ENCODE peak calls at places on chromosomes 6 and 20, in eight cellular contexts. W is endothelial cell, K is glutamatergic neuron, O is neural crest cell, C is GM10248, E is psoas muscle, Q is cardiac fibroblast, Z is lower leg skin. Y is an unnamed sample.

GRCh38 chr6:161242779-161243693 is 30.8 kb downstream of the AGPAT4 start:
- DNase-seq in W (peak; percentile 20), K (no peak), O (no peak), C (no peak), E (peak; percentile 23), Q (no peak), Z (no peak), Y (no peak)

GRCh38 chr6:42142118-42142835 is at the start of gene C6orf132:
- DNase-seq in W (peak; percentile 48), K (peak; percentile 65), O (peak; percentile 24), C (no peak), E (peak; percentile 30), Q (no peak), Z (peak; percentile 51), Y (peak; percentile 97)

GRCh38 chr6:147438758-147439528 is 69.5 kb upstream of the SAMD5 start:
- DNase-seq in W (no peak), K (no peak), O (no peak), C (no peak), E (no peak), Q (no peak), Z (no peak), Y (no peak)

GRCh38 chr6:151592449-151593169 is 98.8 kb downstream of the CCDC170 start:
- DNase-seq in W (no peak), K (no peak), O (no peak), C (no peak), E (no peak), Q (no peak), Z (no peak), Y (no peak)

GRCh38 chr6:134619789-134620188 is 301.9 kb upstream of the SGK1 start:
- DNase-seq in W (no peak), K (no peak), O (no peak), C (no peak), E (no peak), Q (peak; percentile 58), Z (no peak), Y (peak; percentile 13)

GRCh38 chr6:27679308-27679967 is 206.5 kb upstream of the ZNF184 start:
- DNase-seq in W (no peak), K (no peak), O (no peak), C (no peak), E (no peak), Q (no peak), Z (no peak), Y (no peak)

GRCh38 chr20:39773380-39774000 is 811.3 kb downstream of the DHX35 start:
- DNase-seq in W (no peak), K (no peak), O (no peak), C (no peak), E (no peak), Q (no peak), Z (no peak), Y (no peak)

GRCh38 chr20:4427936-4428581 is 293.6 kb upstream of the PRND start:
- DNase-seq in W (no peak), K (no peak), O (no peak), C (no peak), E (no peak), Q (no peak), Z (no peak), Y (no peak)

GRCh38 chr6:144809120-144809519 is 524.0 kb downstream of the UTRN start:
- DNase-seq in W (no peak), K (no peak), O (no peak), C (no peak), E (no peak), Q (no peak), Z (no peak), Y (no peak)

DNA sequence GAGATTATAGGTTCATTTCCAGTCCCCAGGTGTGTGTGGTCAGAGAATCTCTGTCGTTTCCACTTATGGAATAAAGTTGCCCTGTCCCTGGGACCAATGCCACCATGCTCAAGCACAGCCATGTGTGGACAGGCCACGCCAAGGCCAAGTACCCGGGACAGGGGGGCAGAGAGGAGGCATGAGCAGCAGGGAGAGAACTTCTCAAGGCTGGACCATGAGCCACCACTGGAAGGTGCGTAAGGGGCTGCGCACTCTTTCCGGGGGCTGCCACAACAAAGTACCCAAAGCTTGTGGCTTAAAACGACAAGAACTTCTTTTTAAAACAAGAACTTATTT is 209.2 kb upstream of the KCNQ5 start:
- DNase-seq in W (no peak), K (no peak), O (no peak), C (no peak), E (no peak), Q (no peak), Z (no peak), Y (no peak)
- TF ChIP-seq CTCF in W (no peak), K (no peak), O (no peak), C (no peak), E (no peak), Q (no peak), Z (no peak), Y (no peak)

GRCh38 chr6:131169613-131170012 is 34.3 kb downstream of the AKAP7 start:
- DNase-seq in W (no peak), K (no peak), O (no peak), C (no peak), E (no peak), Q (no peak), Z (no peak), Y (no peak)

GRCh38 chr6:131172237-131172636 is 37.0 kb downstream of the AKAP7 start:
- DNase-seq in W (no peak), K (no peak), O (no peak), C (no peak), E (no peak), Q (no peak), Z (no peak), Y (peak; percentile 28)

GRCh38 chr6:131163886-131164285 is 28.6 kb downstream of the AKAP7 start:
- DNase-seq in W (no peak), K (no peak), O (no peak), C (no peak), E (no peak), Q (peak; percentile 59), Z (no peak), Y (no peak)

GRCh38 chr6:131164506-131164905 is 29.2 kb downstream of the AKAP7 start:
- DNase-seq in W (no peak), K (no peak), O (no peak), C (no peak), E (no peak), Q (peak; percentile 16), Z (no peak), Y (no peak)

GRCh38 chr6:131167773-131168172 is 32.5 kb downstream of the AKAP7 start:
- DNase-seq in W (no peak), K (no peak), O (no peak), C (no peak), E (no peak), Q (peak; percentile 34), Z (no peak), Y (no peak)
- TF ChIP-seq CTCF in W (no peak), K (no peak), O (peak; percentile 45), C (peak; percentile 18), E (no peak), Q (no peak), Z (no peak), Y (no peak)

DNA sequence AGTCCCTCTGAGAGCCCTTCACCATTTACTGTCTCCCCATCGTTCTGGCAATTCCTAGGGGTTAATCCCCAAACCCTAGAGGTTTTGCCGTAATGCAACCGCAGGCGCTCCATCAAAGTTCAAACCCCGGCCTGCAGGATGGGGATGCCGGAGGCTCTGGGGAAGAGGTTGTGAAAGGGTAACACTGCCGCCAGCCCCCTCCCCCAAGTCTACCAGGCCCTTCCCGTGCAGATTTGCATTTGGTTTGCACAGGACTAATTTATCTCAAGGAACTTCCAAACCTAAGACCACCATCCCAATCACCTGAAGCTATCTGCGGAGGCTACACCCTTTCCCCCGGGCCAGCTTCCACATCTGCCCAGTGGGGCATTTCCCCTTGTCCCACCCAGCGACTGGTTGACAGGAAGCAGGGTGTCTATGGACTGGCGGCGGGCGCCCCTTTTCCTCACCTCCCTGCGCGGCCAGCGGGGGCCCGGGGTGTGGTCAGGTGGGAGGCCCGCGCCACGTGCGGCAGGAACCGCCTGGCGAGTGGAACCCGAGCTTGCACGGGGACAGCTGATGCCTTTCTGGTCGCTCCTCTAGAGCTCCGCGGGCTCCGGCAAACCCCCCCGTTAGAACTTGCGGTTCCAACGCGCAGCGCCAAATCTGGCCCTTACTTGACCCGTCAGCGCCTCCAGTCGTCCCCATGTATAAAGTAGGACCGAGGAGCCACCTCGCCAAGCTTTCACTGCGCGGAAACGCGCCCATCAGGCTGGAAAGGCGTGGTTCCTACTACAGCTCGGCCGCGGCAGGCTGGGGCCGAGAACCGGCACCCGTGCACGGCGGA is 9.4 kb upstream of the SLC4A11 start:
- DNase-seq in W (peak; percentile 34), K (peak; percentile 57), O (peak; percentile 10), C (no peak), E (peak; percentile 50), Q (peak; percentile 38), Z (no peak), Y (no peak)
- TF ChIP-seq CTCF in W (no peak), K (no peak), O (no peak), C (peak; percentile 3), E (peak; percentile 17), Q (no peak), Z (no peak), Y (no peak)

DNA sequence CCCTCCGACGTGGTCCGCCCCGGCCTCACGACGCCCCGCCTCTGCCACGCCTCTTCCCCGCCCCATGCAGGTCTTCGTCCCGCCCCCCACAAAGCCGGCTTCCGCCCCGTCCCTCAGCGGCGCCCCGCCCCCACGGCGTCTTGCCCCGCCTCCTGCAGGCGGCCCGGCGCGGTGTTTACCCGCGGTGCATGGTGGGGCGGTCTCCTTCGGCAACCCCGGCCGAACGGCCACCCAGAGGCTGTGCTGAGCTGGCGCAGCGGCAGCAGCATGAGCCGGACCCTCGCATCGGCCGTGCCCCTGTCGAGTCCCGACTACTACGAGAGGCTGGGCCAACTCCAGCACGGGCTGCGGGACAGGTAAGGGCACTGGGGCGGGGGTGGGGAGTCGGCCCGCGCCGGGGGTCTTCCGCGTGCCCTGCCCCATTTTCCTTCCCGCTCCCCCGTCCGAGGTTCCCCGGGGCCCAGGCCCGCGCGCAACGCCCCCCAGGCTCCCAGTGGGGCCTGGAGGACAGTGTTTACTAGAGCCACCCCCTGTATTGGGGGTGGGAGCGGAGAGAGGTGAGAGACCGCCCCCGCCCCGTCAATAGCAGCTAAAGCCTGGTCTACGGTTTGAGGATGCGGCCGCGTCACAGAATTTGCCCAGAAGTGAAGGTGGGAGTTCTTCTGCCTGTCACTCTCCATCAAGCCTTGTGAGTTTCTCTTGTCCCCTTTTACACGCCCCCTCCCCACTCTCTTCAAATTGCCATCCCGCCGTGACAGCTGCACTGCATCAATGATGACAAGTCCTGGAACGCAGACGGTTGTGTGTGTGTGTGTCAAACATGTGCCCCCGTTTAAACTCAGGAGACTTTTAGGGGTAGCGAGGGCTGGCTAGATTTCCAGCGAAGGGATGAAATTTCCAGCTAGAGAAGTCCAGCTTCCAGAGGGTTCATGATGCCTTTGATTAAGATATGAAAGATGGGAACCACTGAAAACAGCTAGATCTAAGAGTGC is at the start of gene KIZ:
- DNase-seq in W (peak; percentile 100), K (peak; percentile 100), O (peak; percentile 99), C (peak; percentile 98), E (peak; percentile 97), Q (peak; percentile 98), Z (peak; percentile 92), Y (peak; percentile 87)
- TF ChIP-seq CTCF in W (no peak), K (peak; percentile 52), O (peak; percentile 54), C (peak; percentile 32), E (peak; percentile 45), Q (peak; percentile 29), Z (no peak), Y (no peak)

GRCh38 chr6:108746411-108746810 is 101.8 kb upstream of the ARMC2 start:
- DNase-seq in W (no peak), K (no peak), O (no peak), C (no peak), E (no peak), Q (no peak), Z (no peak), Y (no peak)
- TF ChIP-seq CTCF in W (no peak), K (no peak), O (no peak), C (no peak), E (no peak), Q (no peak), Z (no peak), Y (no peak)